ENCODE peak calls at places on chromosomes 3 and 15, in five cellular contexts. H is tibial nerve, X is Peyer's patch, F is brain microvascular endothelial cell, M is AG04450. O is an unnamed sample.

GRCh38 chr3:159839561-159840379 is 148.9 kb upstream of the IL12A start:
- DNase-seq in H (no peak), X (no peak), F (no peak), M (no peak), O (no peak)

GRCh38 chr3:49715611-49716121 is 3.8 kb downstream of the AMIGO3 start:
- DNase-seq in H (no peak), X (no peak), F (no peak), M (no peak), O (no peak)

GRCh38 chr3:186940965-186941364 is 10.6 kb downstream of the ST6GAL1 start:
- DNase-seq in H (no peak), X (no peak), F (peak), M (no peak), O (no peak)

GRCh38 chr3:197224034-197224444 is 74.4 kb downstream of the DLG1 start:
- DNase-seq in H (no peak), X (no peak), F (no peak), M (peak), O (peak)

GRCh38 chr15:23035964-23036566 is 3.3 kb downstream of the TUBGCP5 start:
- DNase-seq in H (peak), X (peak), F (peak), M (no peak), O (peak)

GRCh38 chr3:71461749-71462483 is 121.6 kb downstream of the FOXP1 start:
- DNase-seq in H (no peak), X (no peak), F (no peak), M (peak), O (peak)

GRCh38 chr15:49428392-49429095 is 5.5 kb downstream of the FGF7 start:
- DNase-seq in H (peak), X (no peak), F (no peak), M (no peak), O (peak)

GRCh38 chr3:197181751-197182150 is 116.7 kb downstream of the DLG1 start:
- DNase-seq in H (peak), X (no peak), F (peak), M (peak), O (no peak)

GRCh38 chr15:75389791-75390382 is 21.5 kb upstream of the MAN2C1 start:
- DNase-seq in H (no peak), X (no peak), F (no peak), M (no peak), O (no peak)

GRCh38 chr3:19348929-19349564 is 200.7 kb downstream of the KCNH8 start:
- DNase-seq in H (no peak), X (peak), F (peak), M (no peak), O (no peak)

GRCh38 chr3:130658666-130659065 is 88.0 kb downstream of the PIK3R4 start:
- DNase-seq in H (no peak), X (no peak), F (no peak), M (no peak), O (peak)

GRCh38 chr3:12557472-12558105 is 702 bp downstream of the MKRN2 start:
- DNase-seq in H (no peak), X (no peak), F (peak), M (no peak), O (peak)

GRCh38 chr3:141360888-141361598 is 7.3 kb upstream of the ZBTB38 start:
- DNase-seq in H (peak), X (no peak), F (peak), M (no peak), O (peak)

GRCh38 chr3:129624347-129625070 is 18.0 kb upstream of the PLXND1 start:
- DNase-seq in H (no peak), X (no peak), F (no peak), M (no peak), O (no peak)

GRCh38 chr3:112504123-112504522 is 4.9 kb upstream of the BTLA start:
- DNase-seq in H (no peak), X (no peak), F (no peak), M (no peak), O (no peak)

GRCh38 chr3:116135462-116135861 is 309.8 kb downstream of the LSAMP start:
- DNase-seq in H (no peak), X (no peak), F (peak), M (no peak), O (peak)

GRCh38 chr3:128432898-128433629 is 33.6 kb downstream of the DNAJB8 start:
- DNase-seq in H (no peak), X (no peak), F (no peak), M (no peak), O (no peak)

GRCh38 chr3:12470111-12470510 is 14.2 kb upstream of the TSEN2 start:
- DNase-seq in H (no peak), X (no peak), F (peak), M (no peak), O (peak)

GRCh38 chr3:51637941-51638471 is 33.0 kb upstream of the TEX264 start:
- DNase-seq in H (peak), X (peak), F (peak), M (peak), O (peak)

GRCh38 chr15:85753791-85754452 is 40.8 kb downstream of the KLHL25 start:
- DNase-seq in H (no peak), X (peak), F (no peak), M (no peak), O (no peak)

DNA sequence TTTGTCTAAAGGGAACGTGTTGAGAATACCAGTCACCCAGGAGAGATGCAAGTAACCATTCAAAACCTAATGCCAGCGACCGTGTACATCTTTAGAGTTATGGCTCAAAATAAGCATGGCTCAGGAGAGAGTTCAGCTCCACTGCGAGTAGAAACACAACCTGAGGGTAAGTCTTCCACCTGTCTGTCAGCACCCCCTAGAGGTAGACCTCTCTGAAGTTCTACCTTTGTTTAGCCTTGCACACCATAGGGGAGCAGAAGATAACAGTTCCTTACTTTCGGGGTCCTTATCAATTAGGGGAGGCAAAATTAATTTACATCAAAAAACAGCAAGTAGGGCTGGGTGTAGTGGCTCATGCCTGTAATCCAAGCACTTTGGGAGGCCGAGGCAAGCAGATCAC is 124.4 kb downstream of the HCN4 start:
- DNase-seq in H (no peak), X (no peak), F (no peak), M (no peak), O (no peak)
- TF ChIP-seq CTCF in H (no peak), X (peak), F (peak), M (peak), O (peak)

GRCh38 chr3:155739154-155739553 is 5.7 kb downstream of the PLCH1 start:
- DNase-seq in H (no peak), X (no peak), F (no peak), M (no peak), O (no peak)
- TF ChIP-seq CTCF in H (no peak), X (no peak), F (peak), M (no peak), O (no peak)

GRCh38 chr15:37880835-37881153 is 53.6 kb upstream of the TMCO5A start:
- DNase-seq in H (no peak), X (no peak), F (no peak), M (no peak), O (no peak)
- TF ChIP-seq CTCF in H (no peak), X (no peak), F (no peak), M (no peak), O (peak)

DNA sequence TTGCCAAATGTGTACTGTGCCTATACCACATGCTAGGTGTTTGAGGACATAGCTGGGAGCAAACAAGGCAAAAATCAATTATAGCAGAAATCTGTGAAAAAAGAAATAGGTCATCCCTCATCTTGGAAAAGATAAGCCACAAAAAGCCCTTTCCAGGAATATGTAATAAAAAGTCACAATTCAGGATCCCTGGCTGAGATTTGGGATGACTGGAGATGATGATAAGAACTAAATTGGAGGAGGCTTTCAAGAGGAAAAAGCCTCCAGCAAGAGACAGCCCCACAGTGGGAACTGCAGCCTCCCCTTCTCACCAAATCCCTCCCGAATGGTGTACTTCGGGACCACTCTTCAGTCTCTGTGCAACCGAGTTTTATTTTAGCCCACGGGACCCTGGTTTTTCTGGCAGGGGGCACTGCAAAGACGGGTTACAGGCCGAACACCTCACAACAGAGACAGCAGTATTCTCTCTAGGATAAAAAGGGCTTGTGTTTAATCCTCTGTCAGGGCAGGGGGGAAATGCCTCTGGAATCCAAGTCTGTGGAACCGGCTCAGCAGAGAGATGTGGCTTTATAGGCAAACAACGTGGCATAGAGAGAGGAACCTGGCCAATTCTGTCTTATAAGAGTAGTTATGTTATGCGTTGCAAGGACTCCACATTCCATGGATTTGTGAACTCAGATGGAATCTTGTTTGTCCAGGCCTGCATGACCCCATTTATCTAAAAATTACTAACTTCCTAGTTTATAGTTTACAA is 1.2 kb upstream of the LMCD1 start:
- DNase-seq in H (no peak), X (no peak), F (peak), M (peak), O (peak)
- TF ChIP-seq CTCF in H (no peak), X (no peak), F (peak), M (no peak), O (no peak)

DNA sequence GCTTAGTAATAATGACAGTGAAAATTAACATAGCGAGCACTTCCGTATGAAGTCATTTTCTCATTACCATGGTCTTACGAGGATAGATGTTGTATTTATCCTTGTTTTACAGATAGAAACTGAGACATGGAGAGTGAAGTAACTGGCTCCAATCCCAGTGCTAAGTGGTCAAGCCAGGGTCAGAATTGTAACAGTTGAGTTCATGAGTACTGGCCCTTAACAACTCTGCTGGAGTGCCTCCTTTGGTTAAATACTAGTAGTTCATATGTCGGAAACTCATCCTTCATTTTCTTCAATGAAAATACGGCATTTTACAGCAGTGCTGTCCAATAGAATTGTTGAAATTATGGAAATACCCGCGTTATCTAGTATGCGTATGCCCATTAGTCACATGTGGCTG is 32.4 kb downstream of the FNDC3B start:
- DNase-seq in H (no peak), X (no peak), F (no peak), M (no peak), O (no peak)
- TF ChIP-seq CTCF in H (no peak), X (no peak), F (no peak), M (no peak), O (no peak)

GRCh38 chr15:60510006-60510405 is 31.1 kb upstream of the ICE2 start:
- DNase-seq in H (no peak), X (no peak), F (no peak), M (no peak), O (no peak)
- TF ChIP-seq CTCF in H (no peak), X (no peak), F (no peak), M (no peak), O (no peak)

DNA sequence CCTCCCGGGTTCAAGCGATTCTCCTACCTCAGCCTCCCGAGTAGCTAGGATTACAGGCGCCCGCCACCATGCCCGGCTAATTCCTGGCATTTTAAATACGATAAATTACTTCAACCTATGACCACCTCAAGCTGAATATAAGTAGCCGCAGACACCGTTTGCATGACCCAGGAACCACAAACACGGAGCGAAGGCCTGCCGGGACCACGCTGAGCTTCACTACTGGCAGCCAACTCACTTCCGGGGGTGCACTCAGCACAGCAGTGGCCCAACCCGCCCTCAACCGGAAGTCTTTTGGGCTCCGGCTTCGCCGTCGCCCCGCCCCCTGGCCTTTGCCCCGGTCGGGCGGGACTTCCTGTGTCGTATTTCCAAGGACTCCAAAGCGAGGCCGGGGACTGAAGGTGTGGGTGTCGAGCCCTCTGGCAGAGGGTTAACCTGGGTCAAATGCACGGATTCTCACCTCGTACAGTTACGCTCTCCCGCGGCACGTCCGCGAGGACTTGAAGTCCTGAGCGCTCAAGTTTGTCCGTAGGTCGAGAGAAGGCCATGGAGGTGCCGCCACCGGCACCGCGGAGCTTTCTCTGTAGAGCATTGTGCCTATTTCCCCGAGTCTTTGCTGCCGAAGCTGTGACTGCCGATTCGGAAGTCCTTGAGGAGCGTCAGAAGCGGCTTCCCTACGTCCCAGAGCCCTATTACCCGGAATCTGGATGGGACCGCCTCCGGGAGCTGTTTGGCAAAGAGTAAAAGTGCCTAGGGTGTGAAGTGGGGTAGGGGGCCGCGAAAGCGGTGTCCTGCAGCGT is at the start of gene TIMMDC1:
- DNase-seq in H (peak), X (peak), F (peak), M (peak), O (peak)
- TF ChIP-seq CTCF in H (no peak), X (no peak), F (no peak), M (no peak), O (no peak)

DNA sequence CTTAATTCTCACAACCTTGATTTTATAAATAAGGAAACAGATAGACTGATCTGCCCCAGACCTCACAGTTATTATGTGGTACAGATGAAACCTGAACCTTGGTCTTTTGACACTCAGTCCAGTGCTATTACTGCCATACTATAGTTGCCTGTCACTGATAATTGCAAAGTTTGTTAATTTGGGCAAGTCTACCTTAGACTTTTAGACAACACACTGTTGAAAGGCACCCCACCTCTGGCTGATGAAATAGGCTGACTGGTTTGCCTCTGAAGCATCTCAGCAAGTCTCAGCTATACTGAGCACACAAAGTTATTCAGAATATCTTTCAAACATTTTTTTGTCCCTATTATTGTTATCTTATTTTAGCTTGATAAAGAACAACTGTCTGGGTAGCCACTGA is 53.1 kb upstream of the MAP4 start:
- DNase-seq in H (no peak), X (no peak), F (no peak), M (no peak), O (no peak)
- TF ChIP-seq CTCF in H (no peak), X (no peak), F (no peak), M (no peak), O (no peak)

DNA sequence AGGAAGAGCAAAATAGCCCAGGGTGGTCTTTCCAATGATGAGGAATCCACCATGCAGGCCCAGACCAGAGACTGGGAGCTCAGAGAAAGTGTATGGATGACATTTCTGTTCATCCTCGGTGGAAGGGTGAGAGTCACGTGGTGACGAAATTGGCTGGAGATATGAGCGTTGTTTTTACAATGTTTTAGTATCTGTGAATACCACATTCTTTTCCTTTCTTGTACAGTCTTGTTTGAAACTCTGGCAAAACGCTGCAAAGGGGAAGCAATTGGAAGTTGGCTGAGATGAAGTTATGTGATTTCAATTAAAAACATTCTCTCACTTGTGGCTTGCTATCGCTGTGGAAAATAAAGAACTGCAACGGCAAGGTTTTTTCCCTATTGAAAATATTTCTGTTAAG is 137.5 kb downstream of the MAGI1 start:
- DNase-seq in H (no peak), X (no peak), F (peak), M (no peak), O (no peak)
- TF ChIP-seq CTCF in H (no peak), X (no peak), F (no peak), M (no peak), O (no peak)

O was measured in HFFc6.